ENCODE peak calls at places on chromosomes 16 and 17, in nine cellular contexts. One of them, this sample, is unnamed.

GRCh38 chr16:57483725-57484514 is 2.4 kb downstream of the DOK4 start:
- DNase-seq in aorta: peak
- DNase-seq in endothelial cell: no peak
- DNase-seq in stimulated activated CD4-positive, alpha-beta T cell treated with anti-CD3 and anti-CD28 coated beads, TNF-alpha, amount 100 ng/mL, for 4 hours: no peak
- DNase-seq in NCI-H524: no peak
- DNase-seq in tibial artery: no peak
- DNase-seq in HS-5: no peak
- DNase-seq in cardiac muscle cell: no peak
- DNase-seq in NCI-H2081 treated with DMSO at 0.1 percent for 48 hours: no peak
- DNase-seq in this sample: no peak

GRCh38 chr16:88782454-88783390 is 2.3 kb downstream of the PIEZO1 start:
- DNase-seq in aorta: no peak
- DNase-seq in endothelial cell: no peak
- DNase-seq in stimulated activated CD4-positive, alpha-beta T cell treated with anti-CD3 and anti-CD28 coated beads, TNF-alpha, amount 100 ng/mL, for 4 hours: peak
- DNase-seq in NCI-H524: no peak
- DNase-seq in tibial artery: no peak
- DNase-seq in HS-5: peak
- DNase-seq in cardiac muscle cell: no peak
- DNase-seq in NCI-H2081 treated with DMSO at 0.1 percent for 48 hours: no peak
- DNase-seq in this sample: no peak

GRCh38 chr16:17258848-17259713 is 211.7 kb downstream of the XYLT1 start:
- DNase-seq in aorta: no peak
- DNase-seq in endothelial cell: no peak
- DNase-seq in stimulated activated CD4-positive, alpha-beta T cell treated with anti-CD3 and anti-CD28 coated beads, TNF-alpha, amount 100 ng/mL, for 4 hours: no peak
- DNase-seq in NCI-H524: no peak
- DNase-seq in tibial artery: peak
- DNase-seq in HS-5: no peak
- DNase-seq in cardiac muscle cell: no peak
- DNase-seq in NCI-H2081 treated with DMSO at 0.1 percent for 48 hours: no peak
- DNase-seq in this sample: no peak

GRCh38 chr16:51822471-51822870 is 671.4 kb upstream of the SALL1 start:
- DNase-seq in aorta: no peak
- DNase-seq in endothelial cell: no peak
- DNase-seq in stimulated activated CD4-positive, alpha-beta T cell treated with anti-CD3 and anti-CD28 coated beads, TNF-alpha, amount 100 ng/mL, for 4 hours: no peak
- DNase-seq in NCI-H524: no peak
- DNase-seq in tibial artery: no peak
- DNase-seq in HS-5: no peak
- DNase-seq in cardiac muscle cell: no peak
- DNase-seq in NCI-H2081 treated with DMSO at 0.1 percent for 48 hours: no peak
- DNase-seq in this sample: no peak

GRCh38 chr16:19696312-19696711 is 21.7 kb downstream of the KNOP1 start:
- DNase-seq in aorta: peak
- DNase-seq in endothelial cell: no peak
- DNase-seq in stimulated activated CD4-positive, alpha-beta T cell treated with anti-CD3 and anti-CD28 coated beads, TNF-alpha, amount 100 ng/mL, for 4 hours: peak
- DNase-seq in NCI-H524: no peak
- DNase-seq in tibial artery: peak
- DNase-seq in HS-5: peak
- DNase-seq in cardiac muscle cell: no peak
- DNase-seq in NCI-H2081 treated with DMSO at 0.1 percent for 48 hours: peak
- DNase-seq in this sample: no peak

GRCh38 chr17:3012926-3013581 is 50.4 kb downstream of the OR1D5 start:
- DNase-seq in aorta: peak
- DNase-seq in endothelial cell: peak
- DNase-seq in stimulated activated CD4-positive, alpha-beta T cell treated with anti-CD3 and anti-CD28 coated beads, TNF-alpha, amount 100 ng/mL, for 4 hours: peak
- DNase-seq in NCI-H524: peak
- DNase-seq in tibial artery: peak
- DNase-seq in HS-5: no peak
- DNase-seq in cardiac muscle cell: peak
- DNase-seq in NCI-H2081 treated with DMSO at 0.1 percent for 48 hours: no peak
- DNase-seq in this sample: peak

GRCh38 chr16:15919331-15919730 is 30.1 kb upstream of the ABCC1 start:
- DNase-seq in aorta: no peak
- DNase-seq in endothelial cell: no peak
- DNase-seq in stimulated activated CD4-positive, alpha-beta T cell treated with anti-CD3 and anti-CD28 coated beads, TNF-alpha, amount 100 ng/mL, for 4 hours: no peak
- DNase-seq in NCI-H524: no peak
- DNase-seq in tibial artery: no peak
- DNase-seq in HS-5: no peak
- DNase-seq in cardiac muscle cell: no peak
- DNase-seq in NCI-H2081 treated with DMSO at 0.1 percent for 48 hours: no peak
- DNase-seq in this sample: no peak

GRCh38 chr17:14712471-14713075 is 411.7 kb downstream of the HS3ST3B1 start:
- DNase-seq in aorta: no peak
- DNase-seq in endothelial cell: no peak
- DNase-seq in stimulated activated CD4-positive, alpha-beta T cell treated with anti-CD3 and anti-CD28 coated beads, TNF-alpha, amount 100 ng/mL, for 4 hours: no peak
- DNase-seq in NCI-H524: no peak
- DNase-seq in tibial artery: no peak
- DNase-seq in HS-5: peak
- DNase-seq in cardiac muscle cell: no peak
- DNase-seq in NCI-H2081 treated with DMSO at 0.1 percent for 48 hours: no peak
- DNase-seq in this sample: no peak

GRCh38 chr17:2018716-2019490 is 6.2 kb downstream of the RTN4RL1 start:
- DNase-seq in aorta: no peak
- DNase-seq in endothelial cell: no peak
- DNase-seq in stimulated activated CD4-positive, alpha-beta T cell treated with anti-CD3 and anti-CD28 coated beads, TNF-alpha, amount 100 ng/mL, for 4 hours: no peak
- DNase-seq in NCI-H524: peak
- DNase-seq in tibial artery: no peak
- DNase-seq in HS-5: no peak
- DNase-seq in cardiac muscle cell: no peak
- DNase-seq in NCI-H2081 treated with DMSO at 0.1 percent for 48 hours: no peak
- DNase-seq in this sample: no peak

GRCh38 chr16:80105160-80105559 is 435.6 kb upstream of the DYNLRB2 start:
- DNase-seq in aorta: no peak
- DNase-seq in endothelial cell: no peak
- DNase-seq in stimulated activated CD4-positive, alpha-beta T cell treated with anti-CD3 and anti-CD28 coated beads, TNF-alpha, amount 100 ng/mL, for 4 hours: no peak
- DNase-seq in NCI-H524: no peak
- DNase-seq in tibial artery: no peak
- DNase-seq in HS-5: no peak
- DNase-seq in cardiac muscle cell: no peak
- DNase-seq in NCI-H2081 treated with DMSO at 0.1 percent for 48 hours: no peak
- DNase-seq in this sample: no peak